ENCODE peak calls at places on chromosomes 11 and 22, in seven cellular contexts. Y, O, W, U, B, Q and M are unnamed samples.

GRCh38 chr22:46008291-46008690 is 31.3 kb upstream of the WNT7B start:
- DNase-seq in Y (no peak), O (no peak), W (no peak), U (no peak), B (peak; percentile 45), Q (no peak), M (no peak)

GRCh38 chr11:65172600-65172999 is 2.6 kb downstream of the SPDYC start:
- DNase-seq in Y (no peak), O (no peak), W (no peak), U (no peak), B (no peak), Q (no peak), M (no peak)

GRCh38 chr11:111302298-111302697 is 4.0 kb downstream of the POU2AF3 start:
- DNase-seq in Y (no peak), O (no peak), W (no peak), U (no peak), B (no peak), Q (no peak), M (no peak)

GRCh38 chr11:827146-827860 is 416 bp upstream of the CRACR2B start:
- DNase-seq in Y (no peak), O (no peak), W (no peak), U (no peak), B (no peak), Q (peak; percentile 82), M (no peak)

GRCh38 chr11:102177974-102178631 is 67.9 kb downstream of the YAP1 start:
- DNase-seq in Y (no peak), O (no peak), W (no peak), U (no peak), B (peak; percentile 86), Q (no peak), M (no peak)

GRCh38 chr11:1830500-1831223 is 4.1 kb upstream of the SYT8 start:
- DNase-seq in Y (no peak), O (no peak), W (peak; percentile 74), U (no peak), B (no peak), Q (peak; percentile 90), M (no peak)

GRCh38 chr11:64553554-64554201 is 37.3 kb upstream of the SLC22A12 start:
- DNase-seq in Y (peak; percentile 63), O (no peak), W (peak; percentile 65), U (peak; percentile 19), B (peak; percentile 52), Q (peak; percentile 71), M (peak; percentile 40)

GRCh38 chr11:17102447-17102846 is 25.0 kb upstream of the RPS13 start:
- DNase-seq in Y (no peak), O (no peak), W (no peak), U (no peak), B (no peak), Q (no peak), M (no peak)